ENCODE peak calls at places on chromosomes 4 and X, in four cellular contexts. J is spleen, F is uterus, S is stomach. T is an unnamed sample.

GRCh38 chr4:4334798-4335520 is 44.9 kb downstream of the ZBTB49 start:
- DNase-seq in F (peak; percentile 37), S (peak; percentile 83), J (peak; percentile 91), T (peak; percentile 26)

GRCh38 chrX:123818243-123818642 is 41.6 kb upstream of the XIAP start:
- DNase-seq in S (peak; percentile 20), J (no peak), F (no peak), T (no peak)

GRCh38 chr4:76002176-76002575 is 5.1 kb downstream of the CXCL9 start:
- DNase-seq in J (no peak), F (no peak), S (no peak), T (no peak)

GRCh38 chr4:56874166-56874565 is 33.5 kb upstream of the REST start:
- DNase-seq in S (no peak), J (no peak), F (no peak), T (peak; percentile 1)

GRCh38 chr4:141158219-141158618 is 24.9 kb upstream of the RNF150 start:
- DNase-seq in F (no peak), S (no peak), J (no peak), T (peak; percentile 52)

GRCh38 chrX:152847281-152847680 is 16.4 kb downstream of the NSDHL start:
- DNase-seq in J (no peak), F (no peak), S (no peak), T (no peak)

GRCh38 chr4:118927976-118928375 is 39.3 kb downstream of the SYNPO2 start:
- DNase-seq in F (peak; percentile 70), J (no peak), S (peak; percentile 28), T (no peak)

GRCh38 chr4:101141230-101141629 is 206.1 kb downstream of the PPP3CA start:
- DNase-seq in J (no peak), S (no peak), F (no peak), T (no peak)

GRCh38 chr4:139188648-139189416 is 11.8 kb upstream of the ELF2 start:
- DNase-seq in S (no peak), J (no peak), F (no peak), T (no peak)

GRCh38 chrX:153642313-153642654 is 4.7 kb upstream of the DUSP9 start:
- DNase-seq in S (no peak), F (no peak), J (peak; percentile 69), T (no peak)

GRCh38 chr4:106160560-106160959 is 155.4 kb downstream of the TBCK start:
- DNase-seq in F (no peak), J (no peak), S (no peak), T (no peak)

GRCh38 chrX:51496501-51497291 is at the start of gene NUDT11:
- DNase-seq in S (peak; percentile 38), F (peak; percentile 64), J (peak; percentile 75), T (peak; percentile 40)

GRCh38 chrX:21529771-21530170 is 128.4 kb downstream of the KLHL34 start:
- DNase-seq in S (no peak), F (no peak), J (no peak), T (no peak)

GRCh38 chrX:9988762-9989161 is 21.6 kb downstream of the CLDN34 start:
- DNase-seq in J (no peak), F (no peak), S (no peak), T (peak; percentile 3)

GRCh38 chr4:167021545-167022155 is 212.6 kb downstream of the SPOCK3 start:
- DNase-seq in J (peak; percentile 74), F (peak; percentile 29), S (peak; percentile 77), T (peak; percentile 25)

GRCh38 chr4:154982187-154983047 is 201.3 kb downstream of the RBM46 start:
- DNase-seq in J (no peak), S (peak; percentile 74), F (peak; percentile 20), T (peak; percentile 50)

GRCh38 chrX:119899125-119899524 is 3.4 kb downstream of the AKAP14 start:
- DNase-seq in F (no peak), J (no peak), S (no peak), T (no peak)

GRCh38 chr4:145375416-145375815 is 106.2 kb upstream of the SMAD1 start:
- DNase-seq in S (no peak), J (no peak), F (no peak), T (no peak)

GRCh38 chr4:40848251-40848650 is 98.5 kb downstream of the NSUN7 start:
- DNase-seq in S (no peak), J (no peak), F (no peak), T (no peak)

GRCh38 chrX:107542500-107542899 is 85.8 kb upstream of the PRPS1 start:
- DNase-seq in F (no peak), J (no peak), S (peak; percentile 48), T (peak; percentile 1)

GRCh38 chrX:46573896-46574336 is 351 bp downstream of the CHST7 start:
- DNase-seq in S (peak; percentile 40), J (peak; percentile 93), F (peak; percentile 32), T (no peak)

GRCh38 chr4:53591372-53591892 is at the start of gene LNX1:
- DNase-seq in F (no peak), S (peak; percentile 96), J (no peak), T (peak; percentile 66)

GRCh38 chr4:119958983-119959382 is 107.7 kb downstream of the MAD2L1 start:
- DNase-seq in J (no peak), F (no peak), S (no peak), T (no peak)

GRCh38 chr4:98710831-98711230 is 52.4 kb upstream of the TSPAN5 start:
- DNase-seq in S (no peak), J (no peak), F (no peak), T (no peak)

GRCh38 chr4:164350086-164350485 is 403.8 kb upstream of the SMIM31 start:
- DNase-seq in S (no peak), F (no peak), J (no peak), T (peak; percentile 13)

GRCh38 chr4:40621229-40621591 is 8.5 kb downstream of the RBM47 start:
- DNase-seq in F (no peak), S (no peak), J (no peak), T (no peak)

GRCh38 chr4:106264331-106264728 is 51.7 kb downstream of the TBCK start:
- DNase-seq in J (no peak), F (no peak), S (no peak), T (peak; percentile 8)

GRCh38 chrX:274904-275475 is 6.2 kb upstream of the PLCXD1 start:
- DNase-seq in S (peak; percentile 59), F (no peak), J (peak; percentile 78), T (no peak)

GRCh38 chr4:93313207-93313606 is 515.3 kb upstream of the ATOH1 start:
- DNase-seq in J (no peak), F (no peak), S (no peak), T (peak; percentile 9)

GRCh38 chrX:110244951-110245480 is 72.9 kb downstream of the AMMECR1 start:
- DNase-seq in F (no peak), J (no peak), S (no peak), T (no peak)

GRCh38 chr4:6761540-6762243 is 20.8 kb upstream of the KIAA0232 start:
- DNase-seq in S (no peak), J (peak; percentile 79), F (no peak), T (no peak)

GRCh38 chr4:15718465-15718864 is 15.6 kb downstream of the BST1 start:
- DNase-seq in S (no peak), F (no peak), J (no peak), T (no peak)
- H3K27ac ChIP-seq in S (no peak overlapping the region), F (no peak overlapping the region), J (peak overlapping the region; percentile 14), T (no peak overlapping the region)

GRCh38 chr4:46649390-46649789 is 259.5 kb upstream of the GABRA2 start:
- DNase-seq in F (no peak), J (no peak), S (no peak), T (no peak)

GRCh38 chr4:46645092-46645491 is 255.2 kb upstream of the GABRA2 start:
- DNase-seq in F (no peak), J (no peak), S (no peak), T (no peak)

GRCh38 chr4:46653842-46654241 is 255.2 kb downstream of the COX7B2 start:
- DNase-seq in J (no peak), F (no peak), S (no peak), T (no peak)

DNA sequence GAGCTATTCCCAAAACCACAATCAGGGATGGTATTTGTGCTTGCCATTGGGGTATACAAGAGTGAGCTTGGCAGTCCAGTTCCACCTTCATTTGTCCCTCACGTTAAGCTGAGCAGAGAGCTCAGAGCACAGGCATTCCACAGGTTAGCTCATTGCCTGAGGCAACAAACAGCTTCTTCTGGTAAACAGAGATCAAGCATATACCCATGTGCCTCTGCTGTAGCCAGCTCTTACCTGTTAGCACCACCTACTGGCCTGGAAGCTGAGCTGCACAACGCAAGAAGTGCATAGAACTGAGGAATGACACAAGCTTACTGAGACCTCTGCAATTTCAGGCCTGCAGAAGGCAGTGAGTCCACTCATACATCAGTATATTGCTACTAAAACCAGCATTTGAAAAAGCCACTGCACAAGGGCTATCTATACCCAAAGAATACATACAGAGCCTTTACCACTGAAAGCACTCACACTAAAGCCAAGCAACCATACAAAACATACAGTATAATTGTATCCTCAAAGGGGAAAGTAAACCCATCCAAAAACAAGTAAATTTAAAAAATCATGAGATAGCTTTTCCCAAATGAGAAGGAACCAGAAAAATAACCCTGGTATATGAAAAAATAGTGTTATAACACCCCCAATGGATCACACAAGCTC is 258.3 kb upstream of the GABRA2 start:
- DNase-seq in J (no peak), S (no peak), F (no peak), T (peak; percentile 5)
- TF ChIP-seq CTCF in J (no peak), S (no peak), F (no peak), T (peak; percentile 49)

GRCh38 chr4:43456383-43456782 is 563.9 kb downstream of the GRXCR1 start:
- DNase-seq in J (no peak), F (no peak), S (no peak), T (peak; percentile 23)

GRCh38 chr4:43457866-43458265 is 565.4 kb downstream of the GRXCR1 start:
- DNase-seq in J (no peak), S (no peak), F (no peak), T (peak; percentile 67)

GRCh38 chr4:43453058-43453457 is 560.5 kb downstream of the GRXCR1 start:
- DNase-seq in J (no peak), F (no peak), S (no peak), T (no peak)

GRCh38 chr4:43458293-43458692 is 565.8 kb downstream of the GRXCR1 start:
- DNase-seq in F (no peak), J (no peak), S (no peak), T (peak; percentile 8)
- H3K27ac ChIP-seq in F (no peak overlapping the region), J (no peak overlapping the region), S (no peak overlapping the region), T (peak overlapping the region; percentile 88)

GRCh38 chr4:99723555-99724450 is 66.2 kb upstream of the C4orf54 start:
- DNase-seq in F (peak; percentile 46), S (peak; percentile 71), J (no peak), T (peak; percentile 82)
- TF ChIP-seq CTCF in F (no peak), S (no peak), J (no peak), T (no peak)

GRCh38 chr4:8477676-8478075 is 37.1 kb downstream of the TRMT44 start:
- DNase-seq in S (no peak), J (no peak), F (no peak), T (no peak)

GRCh38 chr4:8478371-8478770 is 37.8 kb downstream of the TRMT44 start:
- DNase-seq in S (no peak), F (no peak), J (no peak), T (no peak)

GRCh38 chr4:8477095-8477635 is 36.6 kb downstream of the TRMT44 start:
- DNase-seq in F (no peak), S (no peak), J (peak; percentile 63), T (no peak)

GRCh38 chr4:8478801-8479744 is 38.5 kb downstream of the TRMT44 start:
- DNase-seq in F (no peak), S (no peak), J (peak; percentile 71), T (no peak)

DNA sequence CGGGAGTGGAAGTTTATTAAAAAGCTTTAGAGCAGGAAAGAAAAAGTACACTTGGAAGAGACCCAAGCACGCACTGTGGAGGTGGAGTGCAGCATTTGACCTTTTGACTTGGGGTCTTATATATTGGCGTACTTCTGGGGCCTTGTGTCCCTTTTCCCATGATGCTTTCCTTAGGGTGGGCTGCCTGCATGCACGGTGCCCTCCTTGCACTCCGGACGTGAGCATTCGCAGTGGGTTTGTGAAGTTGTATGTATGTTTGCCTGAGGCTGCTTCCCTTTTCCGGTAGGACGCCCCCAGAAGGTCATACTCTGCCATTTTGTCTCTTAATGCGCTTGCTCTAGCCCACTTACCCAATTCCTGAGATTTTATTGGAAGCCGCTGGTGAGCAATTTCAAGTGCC is 39.6 kb downstream of the TRMT44 start:
- DNase-seq in F (no peak), S (no peak), J (peak; percentile 29), T (no peak)
- H3K27ac ChIP-seq in F (no peak overlapping the region), S (no peak overlapping the region), J (no peak overlapping the region), T (no peak overlapping the region)